ENCODE peak calls at places on chromosomes 4 and X, in ten cellular contexts. Q is BE2C; O is left colon; J is activated naive CD8-positive, alpha-beta T cell treated with anti-CD3 and anti-CD28 coated beads, Interleukin-2, amount 50 U/mL, for 24 hours; X is GM13976; D is dermis blood vessel endothelial cell; S is GM19239; L is IMR-90; G is pons; M is substantia nigra. B is an unnamed sample.

GRCh38 chr4:39933689-39934590 is 43.8 kb downstream of the PDS5A start:
- DNase-seq in S (no peak), X (no peak), D (peak), L (peak), M (no peak), Q (no peak), G (no peak), J (no peak), O (no peak), B (no peak)

GRCh38 chr4:61068745-61069144 is 131.4 kb upstream of the ADGRL3 start:
- DNase-seq in G (no peak), X (no peak), L (peak), O (no peak), M (no peak), Q (no peak), S (no peak), D (no peak), J (no peak), B (no peak)

GRCh38 chr4:58617226-58617625 is 1507.0 kb upstream of the IGFBP7 start:
- DNase-seq in M (no peak), D (no peak), Q (no peak), X (no peak), L (no peak), O (no peak), S (no peak), J (no peak), G (no peak), B (no peak)

GRCh38 chrX:64204701-64205440 is 637 bp downstream of the AMER1 start:
- DNase-seq in M (peak), G (peak), D (peak), Q (peak), X (peak), O (peak), J (peak), S (peak), L (peak), B (peak)

GRCh38 chrX:139495324-139495723 is 35.2 kb upstream of the F9 start:
- DNase-seq in J (no peak), S (no peak), L (no peak), D (no peak), M (no peak), G (no peak), X (no peak), O (no peak), Q (no peak), B (no peak)

GRCh38 chrX:51420610-51421009 is 75.8 kb downstream of the NUDT11 start:
- DNase-seq in M (no peak), D (peak), G (peak), Q (peak), O (no peak), J (peak), S (no peak), X (no peak), L (peak), B (peak)

GRCh38 chr4:72552447-72552846 is 16.6 kb downstream of the ADAMTS3 start:
- DNase-seq in S (no peak), X (no peak), M (no peak), G (no peak), D (no peak), O (no peak), Q (no peak), L (no peak), J (no peak), B (no peak)

GRCh38 chrX:15334561-15334960 is 762 bp downstream of the PIGA start:
- DNase-seq in L (peak), G (no peak), X (peak), O (no peak), J (no peak), S (no peak), M (no peak), D (peak), Q (no peak), B (no peak)

GRCh38 chr4:116705466-116705865 is 379.9 kb downstream of the TRAM1L1 start:
- DNase-seq in O (no peak), Q (no peak), D (no peak), M (no peak), L (no peak), X (no peak), S (no peak), J (no peak), G (no peak), B (no peak)

GRCh38 chr4:52051213-52051614 is at the start of gene SPATA18:
- DNase-seq in X (peak), M (no peak), S (no peak), L (no peak), D (peak), J (peak), Q (no peak), O (peak), G (no peak), B (peak)

GRCh38 chrX:662126-662525 is 31.5 kb downstream of the SHOX start:
- DNase-seq in Q (no peak), D (no peak), M (no peak), J (no peak), X (no peak), L (no peak), O (no peak), G (no peak), S (no peak), B (no peak)

GRCh38 chr4:88101165-88101564 is 57.3 kb downstream of the ABCG2 start:
- DNase-seq in G (peak), D (no peak), M (peak), J (no peak), L (no peak), X (no peak), O (no peak), S (no peak), Q (no peak), B (no peak)

GRCh38 chrX:3192835-3193234 is 151.6 kb downstream of the ARSF start:
- DNase-seq in J (no peak), S (no peak), M (no peak), X (no peak), Q (no peak), D (no peak), O (no peak), G (no peak), L (no peak), B (no peak)

GRCh38 chrX:111914398-111915092 is 38.6 kb downstream of the TRPC5OS start:
- DNase-seq in X (no peak), J (no peak), Q (no peak), O (no peak), M (no peak), L (peak), S (no peak), G (peak), D (no peak), B (no peak)

GRCh38 chr4:9594948-9595347 is 150.7 kb downstream of the DEFB131A start:
- DNase-seq in S (no peak), D (no peak), X (no peak), L (no peak), Q (no peak), J (no peak), M (no peak), G (no peak), O (no peak), B (no peak)